ENCODE peak calls at places on chromosomes 11 and 22, in eight cellular contexts. One of them, this sample, is unnamed.

GRCh38 chr11:114026355-114026754 is 33.2 kb upstream of the ZBTB16 start:
- DNase-seq in HCT116: no peak
- DNase-seq in DND-41: peak; percentile 25
- DNase-seq in CD4-positive, CD25-positive, alpha-beta regulatory T cell: no peak
- DNase-seq in naive thymus-derived CD4-positive, alpha-beta T cell: peak; percentile 16
- DNase-seq in SK-N-SH: no peak
- DNase-seq in neural progenitor cell: peak; percentile 66
- DNase-seq in left ventricle myocardium inferior: no peak
- DNase-seq in this sample: peak; percentile 61

GRCh38 chr11:125402436-125402835 is 93.6 kb downstream of the FEZ1 start:
- DNase-seq in HCT116: no peak
- DNase-seq in DND-41: no peak
- DNase-seq in CD4-positive, CD25-positive, alpha-beta regulatory T cell: no peak
- DNase-seq in naive thymus-derived CD4-positive, alpha-beta T cell: no peak
- DNase-seq in SK-N-SH: no peak
- DNase-seq in neural progenitor cell: no peak
- DNase-seq in left ventricle myocardium inferior: no peak
- DNase-seq in this sample: no peak

GRCh38 chr11:35097814-35098213 is 41.2 kb upstream of the CD44 start:
- DNase-seq in HCT116: no peak
- DNase-seq in DND-41: no peak
- DNase-seq in CD4-positive, CD25-positive, alpha-beta regulatory T cell: no peak
- DNase-seq in naive thymus-derived CD4-positive, alpha-beta T cell: no peak
- DNase-seq in SK-N-SH: no peak
- DNase-seq in neural progenitor cell: no peak
- DNase-seq in left ventricle myocardium inferior: no peak
- DNase-seq in this sample: no peak

GRCh38 chr11:111112614-111113013 is 132.9 kb upstream of the POU2AF2 start:
- DNase-seq in HCT116: no peak
- DNase-seq in DND-41: no peak
- DNase-seq in CD4-positive, CD25-positive, alpha-beta regulatory T cell: no peak
- DNase-seq in naive thymus-derived CD4-positive, alpha-beta T cell: no peak
- DNase-seq in SK-N-SH: no peak
- DNase-seq in neural progenitor cell: no peak
- DNase-seq in left ventricle myocardium inferior: no peak
- DNase-seq in this sample: no peak

GRCh38 chr11:19873730-19874129 is 161.1 kb downstream of the NAV2 start:
- DNase-seq in HCT116: no peak
- DNase-seq in DND-41: no peak
- DNase-seq in CD4-positive, CD25-positive, alpha-beta regulatory T cell: no peak
- DNase-seq in naive thymus-derived CD4-positive, alpha-beta T cell: no peak
- DNase-seq in SK-N-SH: no peak
- DNase-seq in neural progenitor cell: peak; percentile 54
- DNase-seq in left ventricle myocardium inferior: no peak
- DNase-seq in this sample: no peak

GRCh38 chr11:45145421-45146071 is 893 bp upstream of the PRDM11 start:
- DNase-seq in HCT116: no peak
- DNase-seq in DND-41: no peak
- DNase-seq in CD4-positive, CD25-positive, alpha-beta regulatory T cell: no peak
- DNase-seq in naive thymus-derived CD4-positive, alpha-beta T cell: no peak
- DNase-seq in SK-N-SH: no peak
- DNase-seq in neural progenitor cell: peak; percentile 90
- DNase-seq in left ventricle myocardium inferior: peak; percentile 44
- DNase-seq in this sample: no peak

GRCh38 chr22:48717076-48717810 is 1110.4 kb downstream of the BRD1 start:
- DNase-seq in HCT116: no peak
- DNase-seq in DND-41: no peak
- DNase-seq in CD4-positive, CD25-positive, alpha-beta regulatory T cell: no peak
- DNase-seq in naive thymus-derived CD4-positive, alpha-beta T cell: no peak
- DNase-seq in SK-N-SH: no peak
- DNase-seq in neural progenitor cell: no peak
- DNase-seq in left ventricle myocardium inferior: peak; percentile 8
- DNase-seq in this sample: no peak

GRCh38 chr11:3106736-3107524 is 49.7 kb upstream of the CARS1 start:
- DNase-seq in HCT116: no peak
- DNase-seq in DND-41: no peak
- DNase-seq in CD4-positive, CD25-positive, alpha-beta regulatory T cell: no peak
- DNase-seq in naive thymus-derived CD4-positive, alpha-beta T cell: no peak
- DNase-seq in SK-N-SH: peak; percentile 23
- DNase-seq in neural progenitor cell: no peak
- DNase-seq in left ventricle myocardium inferior: no peak
- DNase-seq in this sample: no peak

GRCh38 chr11:124670732-124671131 is 2.8 kb downstream of the SIAE start:
- DNase-seq in HCT116: no peak
- DNase-seq in DND-41: peak; percentile 21
- DNase-seq in CD4-positive, CD25-positive, alpha-beta regulatory T cell: no peak
- DNase-seq in naive thymus-derived CD4-positive, alpha-beta T cell: peak; percentile 63
- DNase-seq in SK-N-SH: no peak
- DNase-seq in neural progenitor cell: no peak
- DNase-seq in left ventricle myocardium inferior: no peak
- DNase-seq in this sample: peak; percentile 45

GRCh38 chr11:47183031-47183856 is 3.0 kb downstream of the PACSIN3 start:
- DNase-seq in HCT116: no peak
- DNase-seq in DND-41: no peak
- DNase-seq in CD4-positive, CD25-positive, alpha-beta regulatory T cell: no peak
- DNase-seq in naive thymus-derived CD4-positive, alpha-beta T cell: no peak
- DNase-seq in SK-N-SH: no peak
- DNase-seq in neural progenitor cell: no peak
- DNase-seq in left ventricle myocardium inferior: peak; percentile 54
- DNase-seq in this sample: no peak

GRCh38 chr11:106216281-106216680 is 138.8 kb downstream of the AASDHPPT start:
- DNase-seq in HCT116: no peak
- DNase-seq in DND-41: no peak
- DNase-seq in CD4-positive, CD25-positive, alpha-beta regulatory T cell: no peak
- DNase-seq in naive thymus-derived CD4-positive, alpha-beta T cell: no peak
- DNase-seq in SK-N-SH: no peak
- DNase-seq in neural progenitor cell: no peak
- DNase-seq in left ventricle myocardium inferior: peak; percentile 42
- DNase-seq in this sample: no peak

GRCh38 chr11:123851110-123851509 is 34.4 kb downstream of the TMEM225 start:
- DNase-seq in HCT116: no peak
- DNase-seq in DND-41: no peak
- DNase-seq in CD4-positive, CD25-positive, alpha-beta regulatory T cell: no peak
- DNase-seq in naive thymus-derived CD4-positive, alpha-beta T cell: no peak
- DNase-seq in SK-N-SH: no peak
- DNase-seq in neural progenitor cell: no peak
- DNase-seq in left ventricle myocardium inferior: no peak
- DNase-seq in this sample: no peak

GRCh38 chr22:19765477-19766234 is 5.1 kb downstream of the TBX1 start:
- DNase-seq in HCT116: no peak
- DNase-seq in DND-41: peak; percentile 64
- DNase-seq in CD4-positive, CD25-positive, alpha-beta regulatory T cell: no peak
- DNase-seq in naive thymus-derived CD4-positive, alpha-beta T cell: no peak
- DNase-seq in SK-N-SH: no peak
- DNase-seq in neural progenitor cell: peak; percentile 52
- DNase-seq in left ventricle myocardium inferior: no peak
- DNase-seq in this sample: peak; percentile 36

GRCh38 chr11:109644158-109644557 is 222.2 kb downstream of the C11orf87 start:
- DNase-seq in HCT116: no peak
- DNase-seq in DND-41: no peak
- DNase-seq in CD4-positive, CD25-positive, alpha-beta regulatory T cell: no peak
- DNase-seq in naive thymus-derived CD4-positive, alpha-beta T cell: no peak
- DNase-seq in SK-N-SH: peak; percentile 55
- DNase-seq in neural progenitor cell: peak; percentile 16
- DNase-seq in left ventricle myocardium inferior: peak; percentile 42
- DNase-seq in this sample: no peak

GRCh38 chr11:8339592-8340022 is 75.9 kb upstream of the LMO1 start:
- DNase-seq in HCT116: no peak
- DNase-seq in DND-41: no peak
- DNase-seq in CD4-positive, CD25-positive, alpha-beta regulatory T cell: no peak
- DNase-seq in naive thymus-derived CD4-positive, alpha-beta T cell: no peak
- DNase-seq in SK-N-SH: no peak
- DNase-seq in neural progenitor cell: no peak
- DNase-seq in left ventricle myocardium inferior: no peak
- DNase-seq in this sample: no peak

GRCh38 chr11:1514349-1515061 is 27.9 kb upstream of the MOB2 start:
- DNase-seq in HCT116: no peak
- DNase-seq in DND-41: no peak
- DNase-seq in CD4-positive, CD25-positive, alpha-beta regulatory T cell: no peak
- DNase-seq in naive thymus-derived CD4-positive, alpha-beta T cell: no peak
- DNase-seq in SK-N-SH: peak; percentile 14
- DNase-seq in neural progenitor cell: no peak
- DNase-seq in left ventricle myocardium inferior: peak; percentile 47
- DNase-seq in this sample: no peak

GRCh38 chr11:69294621-69295078 is 695 bp downstream of the MYEOV start:
- DNase-seq in HCT116: no peak
- DNase-seq in DND-41: no peak
- DNase-seq in CD4-positive, CD25-positive, alpha-beta regulatory T cell: no peak
- DNase-seq in naive thymus-derived CD4-positive, alpha-beta T cell: no peak
- DNase-seq in SK-N-SH: no peak
- DNase-seq in neural progenitor cell: no peak
- DNase-seq in left ventricle myocardium inferior: no peak
- DNase-seq in this sample: no peak

GRCh38 chr11:69295079-69295994 is 1.4 kb downstream of the MYEOV start:
- DNase-seq in HCT116: no peak
- DNase-seq in DND-41: no peak
- DNase-seq in CD4-positive, CD25-positive, alpha-beta regulatory T cell: no peak
- DNase-seq in naive thymus-derived CD4-positive, alpha-beta T cell: no peak
- DNase-seq in SK-N-SH: no peak
- DNase-seq in neural progenitor cell: no peak
- DNase-seq in left ventricle myocardium inferior: no peak
- DNase-seq in this sample: no peak

GRCh38 chr11:69293087-69293486 is 868 bp upstream of the MYEOV start:
- DNase-seq in HCT116: peak; percentile 44
- DNase-seq in DND-41: no peak
- DNase-seq in CD4-positive, CD25-positive, alpha-beta regulatory T cell: no peak
- DNase-seq in naive thymus-derived CD4-positive, alpha-beta T cell: no peak
- DNase-seq in SK-N-SH: no peak
- DNase-seq in neural progenitor cell: peak; percentile 30
- DNase-seq in left ventricle myocardium inferior: no peak
- DNase-seq in this sample: no peak

GRCh38 chr11:69292221-69292648 is 1.7 kb upstream of the MYEOV start:
- DNase-seq in HCT116: no peak
- DNase-seq in DND-41: peak; percentile 35
- DNase-seq in CD4-positive, CD25-positive, alpha-beta regulatory T cell: peak; percentile 12
- DNase-seq in naive thymus-derived CD4-positive, alpha-beta T cell: peak; percentile 69
- DNase-seq in SK-N-SH: no peak
- DNase-seq in neural progenitor cell: peak; percentile 56
- DNase-seq in left ventricle myocardium inferior: no peak
- DNase-seq in this sample: peak; percentile 41

GRCh38 chr11:69293819-69294505 is at the start of gene MYEOV:
- DNase-seq in HCT116: peak; percentile 88
- DNase-seq in DND-41: peak; percentile 30
- DNase-seq in CD4-positive, CD25-positive, alpha-beta regulatory T cell: no peak
- DNase-seq in naive thymus-derived CD4-positive, alpha-beta T cell: no peak
- DNase-seq in SK-N-SH: peak; percentile 78
- DNase-seq in neural progenitor cell: peak; percentile 29
- DNase-seq in left ventricle myocardium inferior: no peak
- DNase-seq in this sample: no peak
- H3K4me3 ChIP-seq in HCT116: peak within 1 kb of the TSS; percentile 97
- H3K4me3 ChIP-seq in DND-41: no peak within 1 kb of the TSS
- H3K4me3 ChIP-seq in CD4-positive, CD25-positive, alpha-beta regulatory T cell: no peak within 1 kb of the TSS
- H3K4me3 ChIP-seq in naive thymus-derived CD4-positive, alpha-beta T cell: no peak within 1 kb of the TSS
- H3K4me3 ChIP-seq in SK-N-SH: no peak within 1 kb of the TSS
- H3K4me3 ChIP-seq in neural progenitor cell: no peak within 1 kb of the TSS
- H3K4me3 ChIP-seq in left ventricle myocardium inferior: no peak within 1 kb of the TSS
- H3K4me3 ChIP-seq in this sample: no peak within 1 kb of the TSS

DNA sequence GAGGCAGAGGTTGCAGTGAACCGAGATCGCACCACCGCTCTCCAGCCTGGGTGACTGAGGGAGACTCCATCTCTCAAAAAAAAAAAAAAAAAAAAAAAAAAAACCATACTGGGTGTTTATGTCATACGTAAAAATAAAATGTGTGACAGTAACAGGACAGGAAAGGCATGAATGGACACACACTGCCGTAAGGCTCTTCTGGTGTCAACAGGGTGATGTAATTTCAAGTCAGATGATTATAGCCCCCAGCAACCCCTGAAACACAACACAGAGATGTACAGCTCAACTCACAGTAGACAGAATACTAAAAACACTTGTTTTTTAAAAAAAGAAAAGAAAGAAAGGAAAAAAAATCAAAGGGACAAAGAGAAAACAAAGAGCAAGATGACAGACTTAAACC is 22.2 kb downstream of the SBF1 start:
- DNase-seq in HCT116: no peak
- DNase-seq in DND-41: no peak
- DNase-seq in CD4-positive, CD25-positive, alpha-beta regulatory T cell: no peak
- DNase-seq in naive thymus-derived CD4-positive, alpha-beta T cell: no peak
- DNase-seq in SK-N-SH: no peak
- DNase-seq in neural progenitor cell: no peak
- DNase-seq in left ventricle myocardium inferior: no peak
- DNase-seq in this sample: no peak
- H3K4me1 ChIP-seq in HCT116: no peaks in the 10 kb centered on the region
- H3K4me1 ChIP-seq in DND-41: no peaks in the 10 kb centered on the region
- H3K4me1 ChIP-seq in CD4-positive, CD25-positive, alpha-beta regulatory T cell: no peaks in the 10 kb centered on the region
- H3K4me1 ChIP-seq in naive thymus-derived CD4-positive, alpha-beta T cell: no peaks in the 10 kb centered on the region
- H3K4me1 ChIP-seq in SK-N-SH: no peaks in the 10 kb centered on the region
- H3K4me1 ChIP-seq in neural progenitor cell: no peaks in the 10 kb centered on the region
- H3K4me1 ChIP-seq in left ventricle myocardium inferior: no peaks in the 10 kb centered on the region
- H3K4me1 ChIP-seq in this sample: no peaks in the 10 kb centered on the region

DNA sequence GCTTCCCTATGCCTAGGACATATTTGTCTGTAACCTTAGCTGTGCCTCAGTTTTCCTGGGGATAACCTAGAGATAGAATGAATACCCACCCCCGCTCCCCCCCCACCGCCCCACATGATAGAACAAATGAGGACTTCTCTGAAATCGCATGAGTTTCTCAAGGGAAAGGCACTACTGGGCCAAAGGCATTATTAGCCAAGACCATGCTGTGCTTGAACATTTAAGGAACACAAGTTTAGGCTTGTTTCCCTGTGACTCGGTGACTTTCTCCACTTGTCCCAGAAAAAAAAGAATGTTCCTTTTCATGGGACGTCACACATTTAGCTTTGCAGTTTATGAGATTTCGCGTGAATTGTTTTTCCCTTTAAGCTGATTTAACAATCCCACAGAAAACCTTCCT is 51.4 kb upstream of the CRTAM start:
- DNase-seq in HCT116: no peak
- DNase-seq in DND-41: no peak
- DNase-seq in CD4-positive, CD25-positive, alpha-beta regulatory T cell: no peak
- DNase-seq in naive thymus-derived CD4-positive, alpha-beta T cell: no peak
- DNase-seq in SK-N-SH: no peak
- DNase-seq in neural progenitor cell: no peak
- DNase-seq in left ventricle myocardium inferior: no peak
- DNase-seq in this sample: no peak
- H3K27ac ChIP-seq in HCT116: no peak overlapping the region
- H3K27ac ChIP-seq in DND-41: no peak overlapping the region
- H3K27ac ChIP-seq in CD4-positive, CD25-positive, alpha-beta regulatory T cell: no peak overlapping the region
- H3K27ac ChIP-seq in naive thymus-derived CD4-positive, alpha-beta T cell: no peak overlapping the region
- H3K27ac ChIP-seq in SK-N-SH: no peak overlapping the region
- H3K27ac ChIP-seq in neural progenitor cell: no peak overlapping the region
- H3K27ac ChIP-seq in left ventricle myocardium inferior: no peak overlapping the region
- H3K27ac ChIP-seq in this sample: no peak overlapping the region

GRCh38 chr11:62688481-62688880 is 849 bp downstream of the LRRN4CL start:
- DNase-seq in HCT116: no peak
- DNase-seq in DND-41: no peak
- DNase-seq in CD4-positive, CD25-positive, alpha-beta regulatory T cell: no peak
- DNase-seq in naive thymus-derived CD4-positive, alpha-beta T cell: no peak
- DNase-seq in SK-N-SH: no peak
- DNase-seq in neural progenitor cell: no peak
- DNase-seq in left ventricle myocardium inferior: no peak
- DNase-seq in this sample: no peak

GRCh38 chr11:62694455-62695167 is 5.3 kb upstream of the LRRN4CL start:
- DNase-seq in HCT116: peak; percentile 72
- DNase-seq in DND-41: peak; percentile 72
- DNase-seq in CD4-positive, CD25-positive, alpha-beta regulatory T cell: peak; percentile 63
- DNase-seq in naive thymus-derived CD4-positive, alpha-beta T cell: peak; percentile 80
- DNase-seq in SK-N-SH: peak; percentile 81
- DNase-seq in neural progenitor cell: peak; percentile 91
- DNase-seq in left ventricle myocardium inferior: peak; percentile 70
- DNase-seq in this sample: peak; percentile 73

GRCh38 chr11:62687508-62688396 is 1.6 kb downstream of the LRRN4CL start:
- DNase-seq in HCT116: no peak
- DNase-seq in DND-41: no peak
- DNase-seq in CD4-positive, CD25-positive, alpha-beta regulatory T cell: no peak
- DNase-seq in naive thymus-derived CD4-positive, alpha-beta T cell: no peak
- DNase-seq in SK-N-SH: peak; percentile 36
- DNase-seq in neural progenitor cell: no peak
- DNase-seq in left ventricle myocardium inferior: peak; percentile 34
- DNase-seq in this sample: no peak

GRCh38 chr11:62689421-62690183 is at the start of gene LRRN4CL:
- DNase-seq in HCT116: no peak
- DNase-seq in DND-41: no peak
- DNase-seq in CD4-positive, CD25-positive, alpha-beta regulatory T cell: no peak
- DNase-seq in naive thymus-derived CD4-positive, alpha-beta T cell: no peak
- DNase-seq in SK-N-SH: peak; percentile 27
- DNase-seq in neural progenitor cell: no peak
- DNase-seq in left ventricle myocardium inferior: peak; percentile 79
- DNase-seq in this sample: no peak
- H3K4me3 ChIP-seq in HCT116: no peak within 1 kb of the TSS
- H3K4me3 ChIP-seq in DND-41: no peak within 1 kb of the TSS
- H3K4me3 ChIP-seq in CD4-positive, CD25-positive, alpha-beta regulatory T cell: no peak within 1 kb of the TSS
- H3K4me3 ChIP-seq in naive thymus-derived CD4-positive, alpha-beta T cell: no peak within 1 kb of the TSS
- H3K4me3 ChIP-seq in SK-N-SH: no peak within 1 kb of the TSS
- H3K4me3 ChIP-seq in neural progenitor cell: no peak within 1 kb of the TSS
- H3K4me3 ChIP-seq in left ventricle myocardium inferior: peak within 1 kb of the TSS; percentile 61
- H3K4me3 ChIP-seq in this sample: no peak within 1 kb of the TSS